ENCODE peak calls at places on chromosomes 2 and 18, in seven cellular contexts. One of them, this sample, is unnamed.
A peak's percentile ranks its signal among the peaks of the same experiment; 100 is the strongest.

GRCh38 chr2:160367887-160368286 is 125.7 kb downstream of the RBMS1 start:
- DNase-seq in retinal pigment epithelial cell: peak; percentile 83
- DNase-seq in right cardiac atrium: peak; percentile 37
- DNase-seq in colonic mucosa: no peak
- DNase-seq in stomach: no peak
- DNase-seq in left ventricle myocardium inferior: no peak
- DNase-seq in transverse colon: peak; percentile 30
- DNase-seq in this sample: peak; percentile 89

GRCh38 chr2:234033174-234033573 is 17.3 kb upstream of the SPP2 start:
- DNase-seq in retinal pigment epithelial cell: no peak
- DNase-seq in stomach: no peak
- DNase-seq in left ventricle myocardium inferior: no peak
- DNase-seq in transverse colon: no peak
- DNase-seq in right cardiac atrium: no peak
- DNase-seq in colonic mucosa: no peak
- DNase-seq in this sample: no peak

GRCh38 chr18:29693334-29693733 is 1349.2 kb downstream of the DSC3 start:
- DNase-seq in transverse colon: no peak
- DNase-seq in left ventricle myocardium inferior: no peak
- DNase-seq in stomach: no peak
- DNase-seq in colonic mucosa: no peak
- DNase-seq in right cardiac atrium: no peak
- DNase-seq in retinal pigment epithelial cell: no peak
- DNase-seq in this sample: no peak

GRCh38 chr2:147433822-147434221 is 411.0 kb upstream of the ACVR2A start:
- DNase-seq in retinal pigment epithelial cell: no peak
- DNase-seq in stomach: peak; percentile 54
- DNase-seq in transverse colon: no peak
- DNase-seq in colonic mucosa: no peak
- DNase-seq in left ventricle myocardium inferior: no peak
- DNase-seq in right cardiac atrium: no peak
- DNase-seq in this sample: no peak

GRCh38 chr2:110702981-110703380 is 25.1 kb upstream of the BUB1 start:
- DNase-seq in colonic mucosa: no peak
- DNase-seq in transverse colon: no peak
- DNase-seq in left ventricle myocardium inferior: no peak
- DNase-seq in right cardiac atrium: no peak
- DNase-seq in stomach: no peak
- DNase-seq in retinal pigment epithelial cell: no peak
- DNase-seq in this sample: no peak

GRCh38 chr2:149451417-149452165 is 121.2 kb downstream of the LYPD6 start:
- DNase-seq in left ventricle myocardium inferior: no peak
- DNase-seq in right cardiac atrium: no peak
- DNase-seq in transverse colon: no peak
- DNase-seq in stomach: no peak
- DNase-seq in retinal pigment epithelial cell: no peak
- DNase-seq in colonic mucosa: no peak
- DNase-seq in this sample: no peak

GRCh38 chr18:3773303-3773702 is 323.3 kb downstream of the TGIF1 start:
- DNase-seq in left ventricle myocardium inferior: no peak
- DNase-seq in right cardiac atrium: no peak
- DNase-seq in colonic mucosa: no peak
- DNase-seq in transverse colon: no peak
- DNase-seq in stomach: no peak
- DNase-seq in retinal pigment epithelial cell: no peak
- DNase-seq in this sample: no peak

GRCh38 chr2:61165946-61166345 is 4.0 kb downstream of the C2orf74 start:
- DNase-seq in colonic mucosa: no peak
- DNase-seq in transverse colon: no peak
- DNase-seq in stomach: no peak
- DNase-seq in right cardiac atrium: no peak
- DNase-seq in left ventricle myocardium inferior: no peak
- DNase-seq in retinal pigment epithelial cell: no peak
- DNase-seq in this sample: no peak

GRCh38 chr2:26970244-26970927 is at the start of gene MAPRE3:
- DNase-seq in stomach: peak; percentile 82
- DNase-seq in left ventricle myocardium inferior: peak; percentile 82
- DNase-seq in right cardiac atrium: peak; percentile 95
- DNase-seq in colonic mucosa: peak; percentile 85
- DNase-seq in transverse colon: peak; percentile 86
- DNase-seq in retinal pigment epithelial cell: no peak
- DNase-seq in this sample: peak; percentile 33

GRCh38 chr2:108922141-108922915 is 66.7 kb downstream of the EDAR start:
- DNase-seq in right cardiac atrium: peak; percentile 29
- DNase-seq in colonic mucosa: peak; percentile 10
- DNase-seq in retinal pigment epithelial cell: no peak
- DNase-seq in transverse colon: no peak
- DNase-seq in left ventricle myocardium inferior: no peak
- DNase-seq in stomach: peak; percentile 17
- DNase-seq in this sample: peak; percentile 70

GRCh38 chr2:9536504-9536903 is 19.1 kb downstream of the ADAM17 start:
- DNase-seq in retinal pigment epithelial cell: no peak
- DNase-seq in colonic mucosa: no peak
- DNase-seq in transverse colon: no peak
- DNase-seq in left ventricle myocardium inferior: no peak
- DNase-seq in stomach: no peak
- DNase-seq in right cardiac atrium: no peak
- DNase-seq in this sample: no peak

GRCh38 chr2:8244634-8245033 is 437.2 kb upstream of the ID2 start:
- DNase-seq in left ventricle myocardium inferior: no peak
- DNase-seq in retinal pigment epithelial cell: no peak
- DNase-seq in colonic mucosa: no peak
- DNase-seq in right cardiac atrium: no peak
- DNase-seq in stomach: no peak
- DNase-seq in transverse colon: no peak
- DNase-seq in this sample: no peak

GRCh38 chr2:17574406-17575073 is 34.0 kb downstream of the VSNL1 start:
- DNase-seq in retinal pigment epithelial cell: no peak
- DNase-seq in stomach: no peak
- DNase-seq in right cardiac atrium: no peak
- DNase-seq in left ventricle myocardium inferior: no peak
- DNase-seq in transverse colon: no peak
- DNase-seq in colonic mucosa: no peak
- DNase-seq in this sample: no peak

GRCh38 chr2:158691619-158692018 is 103.5 kb upstream of the DAPL1 start:
- DNase-seq in retinal pigment epithelial cell: no peak
- DNase-seq in transverse colon: no peak
- DNase-seq in stomach: no peak
- DNase-seq in right cardiac atrium: no peak
- DNase-seq in left ventricle myocardium inferior: no peak
- DNase-seq in colonic mucosa: no peak
- DNase-seq in this sample: no peak

GRCh38 chr2:4258563-4258962 is 555.2 kb downstream of the DCDC2C start:
- DNase-seq in retinal pigment epithelial cell: no peak
- DNase-seq in left ventricle myocardium inferior: no peak
- DNase-seq in right cardiac atrium: no peak
- DNase-seq in transverse colon: no peak
- DNase-seq in stomach: no peak
- DNase-seq in colonic mucosa: no peak
- DNase-seq in this sample: no peak

GRCh38 chr2:202494300-202494699 is 118.2 kb downstream of the BMPR2 start:
- DNase-seq in retinal pigment epithelial cell: peak; percentile 46
- DNase-seq in colonic mucosa: peak; percentile 40
- DNase-seq in right cardiac atrium: peak; percentile 50
- DNase-seq in stomach: no peak
- DNase-seq in transverse colon: peak; percentile 23
- DNase-seq in left ventricle myocardium inferior: no peak
- DNase-seq in this sample: peak; percentile 77

GRCh38 chr2:136000502-136000901 is 15.1 kb upstream of the DARS1 start:
- DNase-seq in stomach: no peak
- DNase-seq in colonic mucosa: no peak
- DNase-seq in retinal pigment epithelial cell: no peak
- DNase-seq in right cardiac atrium: no peak
- DNase-seq in transverse colon: no peak
- DNase-seq in left ventricle myocardium inferior: no peak
- DNase-seq in this sample: no peak

GRCh38 chr2:28296904-28297303 is 95.8 kb upstream of the FOSL2 start:
- DNase-seq in right cardiac atrium: no peak
- DNase-seq in transverse colon: no peak
- DNase-seq in retinal pigment epithelial cell: no peak
- DNase-seq in colonic mucosa: no peak
- DNase-seq in stomach: no peak
- DNase-seq in left ventricle myocardium inferior: no peak
- DNase-seq in this sample: peak; percentile 82

GRCh38 chr2:109230980-109231420 is 102.0 kb downstream of the SH3RF3 start:
- DNase-seq in colonic mucosa: no peak
- DNase-seq in left ventricle myocardium inferior: no peak
- DNase-seq in right cardiac atrium: no peak
- DNase-seq in transverse colon: no peak
- DNase-seq in retinal pigment epithelial cell: no peak
- DNase-seq in stomach: no peak
- DNase-seq in this sample: no peak

GRCh38 chr2:19911799-19912509 is 10.2 kb upstream of the TTC32 start:
- DNase-seq in stomach: no peak
- DNase-seq in colonic mucosa: no peak
- DNase-seq in left ventricle myocardium inferior: no peak
- DNase-seq in retinal pigment epithelial cell: no peak
- DNase-seq in right cardiac atrium: no peak
- DNase-seq in transverse colon: no peak
- DNase-seq in this sample: peak; percentile 95

GRCh38 chr2:172698041-172698863 is 37.4 kb upstream of the RAPGEF4 start:
- DNase-seq in retinal pigment epithelial cell: peak; percentile 66
- DNase-seq in colonic mucosa: no peak
- DNase-seq in stomach: no peak
- DNase-seq in right cardiac atrium: no peak
- DNase-seq in transverse colon: no peak
- DNase-seq in left ventricle myocardium inferior: no peak
- DNase-seq in this sample: peak; percentile 94

DNA sequence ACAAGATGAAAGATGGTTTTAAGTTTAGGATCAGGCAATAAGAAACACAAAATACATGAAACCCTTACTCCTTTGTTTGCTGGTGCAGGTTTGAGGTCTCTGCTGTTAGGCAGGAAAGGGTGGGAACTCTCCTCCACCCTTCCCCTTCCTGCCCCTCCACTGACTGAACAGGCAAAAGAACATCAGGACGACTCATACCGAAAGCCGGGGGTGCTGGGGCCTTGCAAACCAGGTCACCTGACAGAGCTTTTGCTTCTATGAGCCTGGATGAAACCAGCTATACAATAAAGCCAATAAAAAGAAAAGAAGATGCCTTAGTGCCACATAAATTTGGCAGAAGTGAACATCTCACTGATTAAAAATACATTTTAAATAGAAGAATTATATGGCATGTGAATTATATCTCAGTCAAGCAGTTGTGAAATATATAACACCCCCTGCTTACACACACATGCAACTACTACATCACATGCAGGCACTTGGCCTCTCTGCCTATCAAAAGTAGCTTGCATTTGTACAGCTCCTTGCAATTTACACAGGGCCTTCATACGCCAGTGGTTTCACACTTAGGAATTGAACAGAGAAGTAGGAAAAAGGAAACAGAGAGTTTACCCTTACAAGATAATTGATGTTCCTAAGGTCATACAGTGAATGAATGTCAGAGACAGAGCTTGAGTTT is 215.1 kb upstream of the TRIB2 start:
- DNase-seq in right cardiac atrium: peak; percentile 79
- DNase-seq in transverse colon: peak; percentile 34
- DNase-seq in left ventricle myocardium inferior: peak; percentile 49
- DNase-seq in retinal pigment epithelial cell: no peak
- DNase-seq in colonic mucosa: no peak
- DNase-seq in stomach: no peak
- DNase-seq in this sample: no peak
- H3K4me3 ChIP-seq in right cardiac atrium: no peak overlapping the region
- H3K4me3 ChIP-seq in transverse colon: no peak overlapping the region
- H3K4me3 ChIP-seq in left ventricle myocardium inferior: no peak overlapping the region
- H3K4me3 ChIP-seq in retinal pigment epithelial cell: no peak overlapping the region
- H3K4me3 ChIP-seq in colonic mucosa: no peak overlapping the region
- H3K4me3 ChIP-seq in stomach: no peak overlapping the region
- H3K4me3 ChIP-seq in this sample: no peak overlapping the region

GRCh38 chr2:96771792-96772618 is 11.3 kb downstream of the CNNM4 start:
- DNase-seq in stomach: peak; percentile 86
- DNase-seq in right cardiac atrium: no peak
- DNase-seq in colonic mucosa: peak; percentile 86
- DNase-seq in retinal pigment epithelial cell: no peak
- DNase-seq in left ventricle myocardium inferior: no peak
- DNase-seq in transverse colon: peak; percentile 84
- DNase-seq in this sample: no peak
- H3K4me3 ChIP-seq in stomach: no peak overlapping the region
- H3K4me3 ChIP-seq in right cardiac atrium: no peak overlapping the region
- H3K4me3 ChIP-seq in colonic mucosa: no peak overlapping the region
- H3K4me3 ChIP-seq in retinal pigment epithelial cell: no peak overlapping the region
- H3K4me3 ChIP-seq in left ventricle myocardium inferior: no peak overlapping the region
- H3K4me3 ChIP-seq in transverse colon: no peak overlapping the region
- H3K4me3 ChIP-seq in this sample: no peak overlapping the region

DNA sequence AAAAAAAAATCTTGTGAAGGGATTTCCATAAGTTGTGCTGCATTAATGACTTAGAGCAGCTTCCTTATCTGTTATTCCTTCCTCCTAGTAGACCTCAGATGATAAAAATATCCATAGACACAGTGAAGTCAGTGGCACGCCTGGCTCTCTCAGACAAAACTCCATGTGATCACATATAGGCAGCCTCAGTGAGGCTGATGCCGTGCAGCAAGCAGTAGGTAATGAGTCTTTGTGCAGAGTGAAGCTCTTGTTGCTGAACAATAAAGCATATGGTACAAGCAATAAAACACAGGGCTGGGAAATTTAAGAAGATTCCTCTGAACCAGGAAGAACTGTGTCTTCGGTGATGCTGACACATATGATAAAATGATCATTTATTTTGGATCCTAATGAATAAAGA is 102.7 kb downstream of the CSRNP3 start:
- DNase-seq in stomach: no peak
- DNase-seq in right cardiac atrium: peak; percentile 47
- DNase-seq in retinal pigment epithelial cell: no peak
- DNase-seq in colonic mucosa: no peak
- DNase-seq in transverse colon: no peak
- DNase-seq in left ventricle myocardium inferior: no peak
- DNase-seq in this sample: no peak
- H3K4me3 ChIP-seq in stomach: no peak overlapping the region
- H3K4me3 ChIP-seq in right cardiac atrium: no peak overlapping the region
- H3K4me3 ChIP-seq in retinal pigment epithelial cell: no peak overlapping the region
- H3K4me3 ChIP-seq in colonic mucosa: no peak overlapping the region
- H3K4me3 ChIP-seq in transverse colon: no peak overlapping the region
- H3K4me3 ChIP-seq in left ventricle myocardium inferior: peak overlapping the region; percentile 28
- H3K4me3 ChIP-seq in this sample: no peak overlapping the region

GRCh38 chr2:171571721-171572120 is 49.4 kb downstream of the CYBRD1 start:
- DNase-seq in stomach: no peak
- DNase-seq in left ventricle myocardium inferior: no peak
- DNase-seq in colonic mucosa: no peak
- DNase-seq in retinal pigment epithelial cell: no peak
- DNase-seq in right cardiac atrium: no peak
- DNase-seq in transverse colon: no peak
- DNase-seq in this sample: no peak

GRCh38 chr2:171579481-171579880 is 57.2 kb downstream of the CYBRD1 start:
- DNase-seq in colonic mucosa: no peak
- DNase-seq in retinal pigment epithelial cell: no peak
- DNase-seq in transverse colon: no peak
- DNase-seq in stomach: no peak
- DNase-seq in left ventricle myocardium inferior: no peak
- DNase-seq in right cardiac atrium: no peak
- DNase-seq in this sample: peak; percentile 7

GRCh38 chr2:171578156-171578803 is 56.0 kb downstream of the CYBRD1 start:
- DNase-seq in colonic mucosa: no peak
- DNase-seq in stomach: no peak
- DNase-seq in right cardiac atrium: no peak
- DNase-seq in left ventricle myocardium inferior: no peak
- DNase-seq in transverse colon: no peak
- DNase-seq in retinal pigment epithelial cell: no peak
- DNase-seq in this sample: no peak

GRCh38 chr2:171575606-171576005 is 53.3 kb downstream of the CYBRD1 start:
- DNase-seq in left ventricle myocardium inferior: no peak
- DNase-seq in stomach: no peak
- DNase-seq in right cardiac atrium: no peak
- DNase-seq in transverse colon: no peak
- DNase-seq in colonic mucosa: no peak
- DNase-seq in retinal pigment epithelial cell: no peak
- DNase-seq in this sample: no peak

GRCh38 chr2:171574149-171574795 is 52.0 kb downstream of the CYBRD1 start:
- DNase-seq in right cardiac atrium: peak; percentile 92
- DNase-seq in retinal pigment epithelial cell: peak; percentile 9
- DNase-seq in stomach: peak; percentile 88
- DNase-seq in left ventricle myocardium inferior: peak; percentile 80
- DNase-seq in transverse colon: peak; percentile 83
- DNase-seq in colonic mucosa: peak; percentile 77
- DNase-seq in this sample: peak; percentile 89
- H3K4me3 ChIP-seq in right cardiac atrium: no peak overlapping the region
- H3K4me3 ChIP-seq in retinal pigment epithelial cell: no peak overlapping the region
- H3K4me3 ChIP-seq in stomach: no peak overlapping the region
- H3K4me3 ChIP-seq in left ventricle myocardium inferior: no peak overlapping the region
- H3K4me3 ChIP-seq in transverse colon: no peak overlapping the region
- H3K4me3 ChIP-seq in colonic mucosa: no peak overlapping the region
- H3K4me3 ChIP-seq in this sample: no peak overlapping the region

This sample was measured in foreskin fibroblast.